ENCODE peak calls at places on chromosomes 4 and X, in five cellular contexts. W is pancreas, Z is HFFc6, J is OCI-LY7, T is upper lobe of right lung. R is an unnamed sample.

GRCh38 chr4:21753084-21753760 is 195.3 kb downstream of the KCNIP4 start:
- DNase-seq in W (no peak), Z (no peak), J (no peak), T (no peak), R (no peak)

GRCh38 chr4:177118596-177118995 is 191.1 kb upstream of the NEIL3 start:
- DNase-seq in W (no peak), Z (peak), J (no peak), T (no peak), R (no peak)

GRCh38 chrX:87732133-87732532 is 214.5 kb downstream of the KLHL4 start:
- DNase-seq in W (no peak), Z (no peak), J (no peak), T (no peak), R (no peak)

GRCh38 chr4:190014771-190015537 is 12.1 kb downstream of the FRG2 start:
- DNase-seq in W (no peak), Z (no peak), J (no peak), T (no peak), R (peak)

GRCh38 chrX:97743014-97743413 is 859.3 kb downstream of the RPA4 start:
- DNase-seq in W (no peak), Z (no peak), J (peak), T (no peak), R (no peak)

GRCh38 chr4:154503598-154503997 is 12.0 kb upstream of the DCHS2 start:
- DNase-seq in W (no peak), Z (peak), J (peak), T (no peak), R (no peak)

GRCh38 chrX:153495362-153495751 is 577 bp downstream of the BGN start:
- DNase-seq in W (no peak), Z (peak), J (no peak), T (no peak), R (no peak)

GRCh38 chrX:77446029-77446585 is 1.1 kb upstream of the FGF16 start:
- DNase-seq in W (peak), Z (no peak), J (no peak), T (peak), R (peak)

GRCh38 chr4:133146574-133147198 is 2.4 kb upstream of the PCDH10 start:
- DNase-seq in W (peak), Z (peak), J (no peak), T (no peak), R (peak)

GRCh38 chr4:8537041-8537461 is 43.1 kb upstream of the GPR78 start:
- DNase-seq in W (peak), Z (peak), J (no peak), T (no peak), R (no peak)

GRCh38 chrX:88135735-88136134 is 611.3 kb upstream of the CPXCR1 start:
- DNase-seq in W (no peak), Z (no peak), J (no peak), T (no peak), R (no peak)

GRCh38 chr4:187090401-187090800 is 366.7 kb upstream of the FAT1 start:
- DNase-seq in W (no peak), Z (peak), J (no peak), T (no peak), R (no peak)

GRCh38 chr4:38782452-38783108 is at the start of gene TLR10:
- DNase-seq in W (peak), Z (no peak), J (peak), T (no peak), R (peak)

GRCh38 chr4:74501579-74501978 is 56.6 kb downstream of the AREG start:
- DNase-seq in W (no peak), Z (peak), J (no peak), T (no peak), R (no peak)

GRCh38 chrX:1681439-1681838 is 66.6 kb downstream of the ASMT start:
- DNase-seq in W (no peak), Z (no peak), J (no peak), T (no peak), R (no peak)

GRCh38 chr4:111778543-111778942 is 366.7 kb upstream of the FAM241A start:
- DNase-seq in W (no peak), Z (peak), J (no peak), T (no peak), R (no peak)
- TF ChIP-seq CTCF in W (no peak), Z (peak), J (no peak), T (peak), R (no peak)

DNA sequence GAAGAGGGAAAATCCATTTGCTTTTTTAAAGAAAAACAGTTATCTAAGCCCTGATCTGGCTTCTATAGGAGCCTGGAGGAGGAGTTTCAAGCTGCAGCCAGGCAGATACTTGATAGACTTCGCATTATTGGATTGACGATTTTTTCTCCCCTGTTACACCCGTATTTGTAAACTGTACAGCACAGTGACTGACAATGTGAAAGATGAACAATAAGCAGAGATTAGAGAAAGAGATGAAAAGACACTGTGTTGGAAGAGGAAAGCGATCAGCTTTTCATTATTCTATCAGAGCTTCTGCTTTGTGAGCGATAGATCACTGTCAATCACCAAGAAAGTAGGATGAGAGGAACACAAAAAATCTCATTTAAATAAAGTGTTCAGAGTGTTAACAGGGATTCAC is 639.2 kb downstream of the TLL1 start:
- DNase-seq in W (no peak), Z (no peak), J (no peak), T (no peak), R (no peak)
- TF ChIP-seq CTCF in W (no peak), Z (no peak), J (no peak), T (no peak), R (no peak)

DNA sequence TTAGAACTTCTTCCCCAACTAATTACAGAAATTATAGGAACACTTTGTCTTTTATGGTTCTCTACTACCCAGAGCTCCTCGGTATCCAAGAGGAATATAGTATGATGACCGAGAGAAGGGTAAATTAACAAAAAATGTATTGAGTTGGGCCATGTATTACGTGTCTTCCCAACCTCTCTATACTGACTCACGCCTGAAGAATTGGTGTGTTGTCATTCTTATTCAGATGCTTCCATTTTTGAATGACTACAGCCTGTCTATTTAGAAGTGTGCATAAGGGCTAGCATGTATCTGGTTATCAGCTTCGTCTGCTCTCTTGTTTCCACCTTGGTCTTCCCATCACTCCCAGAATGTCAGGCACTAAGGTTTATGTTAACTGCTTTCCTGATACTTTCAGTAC is 24.5 kb upstream of the SCD5 start:
- DNase-seq in W (no peak), Z (peak), J (no peak), T (no peak), R (no peak)
- TF ChIP-seq CTCF in W (no peak), Z (no peak), J (no peak), T (no peak), R (no peak)

DNA sequence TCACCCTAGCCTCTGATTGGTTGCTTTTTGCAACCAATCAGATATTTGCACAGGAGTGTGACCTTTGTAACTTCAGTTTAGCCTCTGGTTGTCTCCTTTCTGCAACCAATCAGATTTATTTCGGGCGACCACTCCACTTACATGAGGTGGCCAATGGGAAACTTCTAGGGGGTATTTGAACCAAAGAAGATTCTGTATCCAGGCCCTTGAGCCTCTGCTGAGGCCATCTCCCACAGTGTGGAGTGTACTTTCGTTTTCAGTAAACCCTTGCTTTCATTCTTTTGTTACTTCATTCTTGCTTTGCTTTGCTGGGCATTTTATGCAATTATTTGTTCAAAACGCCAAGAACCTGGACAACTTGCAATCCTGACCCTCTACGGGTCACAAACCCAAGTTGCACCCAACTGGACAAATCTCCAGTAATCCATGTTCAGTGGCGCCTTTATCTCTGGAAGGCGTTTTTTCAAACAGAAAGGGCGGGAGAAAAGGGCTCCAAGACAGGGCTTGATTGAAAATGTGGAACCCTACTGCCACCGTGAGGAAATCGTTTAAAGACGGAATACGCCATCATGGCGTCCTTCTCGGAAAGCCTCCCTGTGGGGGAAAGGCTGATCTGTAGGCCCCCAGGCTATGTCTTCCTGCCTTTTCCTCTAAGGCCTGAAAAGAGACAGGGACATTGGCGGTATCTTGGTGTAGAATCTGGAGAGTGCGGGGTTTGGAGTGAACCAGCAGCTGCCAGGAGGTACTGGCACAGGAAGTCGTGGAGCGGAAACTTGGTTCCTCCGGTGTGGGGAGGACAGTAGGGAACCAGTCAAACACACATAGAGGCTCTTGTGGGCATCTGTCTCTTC is 184.6 kb downstream of the OR13H1 start:
- DNase-seq in W (peak), Z (no peak), J (no peak), T (no peak), R (no peak)
- TF ChIP-seq CTCF in W (peak), Z (no peak), J (no peak), T (no peak), R (no peak)

DNA sequence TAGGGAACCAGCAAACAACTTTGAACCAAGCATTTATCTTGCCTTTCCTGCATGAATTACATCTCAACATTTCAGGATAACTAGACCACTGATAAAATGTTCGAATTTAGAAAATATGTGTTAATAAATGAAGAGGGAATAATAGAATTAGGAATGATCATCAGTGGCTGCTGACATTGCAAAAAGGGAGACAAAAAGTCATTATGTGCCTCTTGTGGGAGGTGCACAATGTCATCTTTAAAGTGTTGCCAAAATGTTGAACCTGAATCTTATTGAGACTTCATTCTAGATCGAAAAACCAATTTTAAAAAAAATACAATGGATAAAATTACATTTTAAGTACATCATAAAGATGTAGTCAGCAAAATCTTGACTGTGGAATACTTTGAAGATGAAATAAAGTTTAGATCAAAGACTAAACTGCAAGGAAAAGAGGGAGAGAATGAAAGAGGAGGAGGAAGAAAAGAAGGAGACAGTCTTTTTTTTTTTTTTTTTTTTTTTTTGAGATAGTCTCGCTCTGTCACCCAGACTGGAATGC is 299.3 kb downstream of the FBXW7 start:
- DNase-seq in W (no peak), Z (no peak), J (no peak), T (no peak), R (no peak)
- TF ChIP-seq CTCF in W (no peak), Z (no peak), J (no peak), T (no peak), R (no peak)

DNA sequence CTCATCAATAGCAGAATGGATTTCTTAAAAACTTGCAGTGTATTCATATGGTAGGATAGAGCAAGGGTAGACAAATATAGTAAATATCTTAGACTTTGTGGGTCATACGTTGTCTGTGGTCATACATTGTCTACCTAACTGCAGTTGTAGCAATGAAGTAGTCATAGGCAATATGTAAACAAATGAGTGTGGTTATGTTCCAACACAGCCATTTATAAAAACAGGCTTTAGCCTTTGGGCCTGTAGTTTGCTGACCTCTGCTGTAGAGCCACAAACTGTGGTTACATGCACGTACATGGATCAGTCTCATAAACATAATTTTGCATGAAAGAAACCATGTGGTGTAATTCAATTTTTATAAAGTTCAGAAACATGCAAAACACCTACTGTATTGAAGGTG is 98.9 kb downstream of the LARP1B start:
- DNase-seq in W (no peak), Z (peak), J (no peak), T (no peak), R (no peak)
- TF ChIP-seq CTCF in W (no peak), Z (peak), J (no peak), T (no peak), R (no peak)

GRCh38 chr4:106095408-106095807 is 200.1 kb downstream of the NPNT start:
- DNase-seq in W (no peak), Z (no peak), J (no peak), T (no peak), R (no peak)
- TF ChIP-seq CTCF in W (no peak), Z (no peak), J (no peak), T (no peak), R (no peak)

GRCh38 chr4:89285735-89286134 is 21.9 kb downstream of the GPRIN3 start:
- DNase-seq in W (no peak), Z (no peak), J (no peak), T (no peak), R (no peak)
- TF ChIP-seq CTCF in W (no peak), Z (no peak), J (no peak), T (no peak), R (no peak)

GRCh38 chrX:17024896-17025295 is 78.4 kb downstream of the REPS2 start:
- DNase-seq in W (no peak), Z (no peak), J (peak), T (no peak), R (no peak)

GRCh38 chrX:17020828-17021821 is 74.7 kb downstream of the REPS2 start:
- DNase-seq in W (no peak), Z (no peak), J (no peak), T (no peak), R (no peak)

GRCh38 chrX:17023670-17024069 is 77.2 kb downstream of the REPS2 start:
- DNase-seq in W (no peak), Z (no peak), J (no peak), T (no peak), R (no peak)

GRCh38 chrX:17020371-17020770 is 73.9 kb downstream of the REPS2 start:
- DNase-seq in W (no peak), Z (no peak), J (no peak), T (no peak), R (no peak)

GRCh38 chrX:17022205-17022604 is 75.7 kb downstream of the REPS2 start:
- DNase-seq in W (no peak), Z (peak), J (no peak), T (no peak), R (no peak)
- TF ChIP-seq CTCF in W (no peak), Z (no peak), J (no peak), T (no peak), R (no peak)

GRCh38 chr4:169621754-169622481 is 1.5 kb downstream of the CLCN3 start:
- DNase-seq in W (no peak), Z (peak), J (peak), T (no peak), R (no peak)

GRCh38 chr4:169620846-169621228 is 459 bp downstream of the CLCN3 start:
- DNase-seq in W (peak), Z (no peak), J (peak), T (no peak), R (no peak)

GRCh38 chr4:169619518-169619957 is 840 bp upstream of the CLCN3 start:
- DNase-seq in W (peak), Z (peak), J (peak), T (no peak), R (peak)

GRCh38 chr4:169618986-169619385 is 1.4 kb upstream of the CLCN3 start:
- DNase-seq in W (no peak), Z (no peak), J (no peak), T (no peak), R (no peak)

GRCh38 chr4:169619958-169620845 is at the start of gene CLCN3:
- DNase-seq in W (peak), Z (peak), J (peak), T (peak), R (peak)
- TF ChIP-seq CTCF in W (no peak), Z (no peak), J (no peak), T (peak), R (no peak)

R was measured in GM10248.